ENCODE peak calls at places on chromosome 17, in ten cellular contexts. P is tibial nerve, G is cardiac fibroblast, L is mucosa of descending colon, W is MM.1S, U is stomach, H is AG04450, Q is breast epithelium, X is fibroblast of the aortic adventitia, D is neural crest cell. E is an unnamed sample.

GRCh38 chr17:75006653-75007052 is 5.8 kb upstream of the MRPL58 start:
- DNase-seq in Q (no peak), U (no peak), W (no peak), L (no peak), X (no peak), P (no peak), H (no peak), G (no peak), D (no peak), E (no peak)

GRCh38 chr17:50181155-50181554 is 15.3 kb downstream of the SGCA start:
- DNase-seq in U (no peak), W (no peak), H (no peak), L (no peak), G (no peak), P (no peak), X (no peak), D (no peak), Q (no peak), E (no peak)

GRCh38 chr17:67992541-67993152 is 3.6 kb downstream of the C17orf58 start:
- DNase-seq in D (no peak), U (no peak), W (peak; percentile 19), P (no peak), X (peak; percentile 4), G (no peak), H (no peak), Q (no peak), L (no peak), E (no peak)

GRCh38 chr17:80892900-80893603 is 98.6 kb upstream of the CHMP6 start:
- DNase-seq in U (no peak), D (no peak), Q (no peak), X (peak; percentile 27), H (peak; percentile 13), G (peak; percentile 65), L (no peak), P (no peak), W (no peak), E (no peak)

GRCh38 chr17:142102-142661 is 4.8 kb downstream of the SCGB1C2 start:
- DNase-seq in Q (peak; percentile 16), X (peak; percentile 2), W (no peak), U (peak; percentile 25), D (peak; percentile 5), H (no peak), P (peak; percentile 3), L (peak; percentile 42), G (peak; percentile 35), E (no peak)

GRCh38 chr17:8255499-8255898 is 6.4 kb downstream of the PFAS start:
- DNase-seq in P (no peak), W (no peak), H (no peak), X (no peak), Q (no peak), D (no peak), L (no peak), U (no peak), G (no peak), E (no peak)

GRCh38 chr17:10177131-10177920 is 21.1 kb downstream of the GAS7 start:
- DNase-seq in H (no peak), G (no peak), P (no peak), X (no peak), W (no peak), U (no peak), Q (no peak), D (no peak), L (no peak), E (no peak)

GRCh38 chr17:60065867-60066266 is 12.9 kb downstream of the HEATR6 start:
- DNase-seq in P (no peak), X (no peak), D (no peak), W (no peak), H (no peak), G (no peak), L (no peak), Q (no peak), U (no peak), E (no peak)

GRCh38 chr17:3004150-3004801 is 59.1 kb downstream of the OR1D5 start:
- DNase-seq in Q (peak; percentile 96), P (peak; percentile 95), D (no peak), X (peak; percentile 99), H (peak; percentile 92), G (peak; percentile 97), W (peak; percentile 77), L (peak; percentile 98), U (peak; percentile 100), E (peak; percentile 96)

GRCh38 chr17:78258323-78259229 is 27.1 kb downstream of the TMEM235 start:
- DNase-seq in W (peak; percentile 51), U (peak; percentile 63), G (no peak), X (no peak), Q (no peak), L (peak; percentile 87), D (no peak), P (no peak), H (no peak), E (peak; percentile 48)

GRCh38 chr17:39002991-39003715 is 36.0 kb upstream of the FBXO47 start:
- DNase-seq in U (peak; percentile 42), Q (peak; percentile 65), D (no peak), X (peak; percentile 94), H (no peak), G (peak; percentile 82), W (no peak), P (peak; percentile 89), L (peak; percentile 68), E (peak; percentile 86)

GRCh38 chr17:47305302-47305923 is 18.3 kb upstream of the EFCAB13 start:
- DNase-seq in P (no peak), U (no peak), G (peak; percentile 97), W (no peak), D (no peak), L (no peak), Q (peak; percentile 66), H (peak; percentile 74), X (peak; percentile 95), E (no peak)

GRCh38 chr17:75706042-75706728 is 15.1 kb upstream of the ITGB4 start:
- DNase-seq in W (no peak), U (no peak), G (no peak), Q (no peak), L (no peak), X (no peak), P (no peak), H (no peak), D (no peak), E (no peak)

GRCh38 chr17:44351961-44352921 is 7.1 kb downstream of the GRN start:
- DNase-seq in X (no peak), L (peak; percentile 54), P (no peak), H (no peak), U (no peak), G (no peak), W (no peak), Q (no peak), D (no peak), E (no peak)

GRCh38 chr17:79645022-79645776 is 34.3 kb upstream of the RBFOX3 start:
- DNase-seq in Q (no peak), P (no peak), U (peak; percentile 18), D (no peak), X (no peak), W (no peak), G (no peak), H (no peak), L (no peak), E (peak; percentile 7)

GRCh38 chr17:6161456-6161855 is 91.3 kb downstream of the WSCD1 start:
- DNase-seq in W (peak; percentile 93), U (no peak), Q (no peak), X (no peak), H (no peak), L (no peak), G (no peak), D (no peak), P (no peak), E (no peak)

GRCh38 chr17:18339933-18340332 is 23.4 kb downstream of the SHMT1 start:
- DNase-seq in G (no peak), X (no peak), U (no peak), L (no peak), D (no peak), H (no peak), W (no peak), P (no peak), Q (no peak), E (no peak)
- TF ChIP-seq CTCF in G (no peak), X (no peak), U (no peak), L (no peak), D (no peak), H (no peak), W (no peak), P (no peak), Q (no peak), E (no peak)

GRCh38 chr17:41959336-41960095 is 7.1 kb upstream of the CNP start:
- DNase-seq in Q (no peak), G (peak; percentile 74), P (no peak), L (no peak), X (peak; percentile 73), W (peak; percentile 57), U (no peak), H (peak; percentile 15), D (peak; percentile 43), E (no peak)
- TF ChIP-seq CTCF in Q (no peak), G (peak; percentile 64), P (peak; percentile 26), L (no peak), X (peak; percentile 56), W (peak; percentile 31), U (no peak), H (peak; percentile 64), D (peak; percentile 53), E (no peak)

GRCh38 chr17:76943781-76944213 is 75.6 kb downstream of the MGAT5B start:
- DNase-seq in Q (no peak), U (no peak), L (no peak), D (no peak), G (no peak), X (no peak), P (no peak), H (no peak), W (no peak), E (no peak)

GRCh38 chr17:76943202-76943601 is 75.0 kb downstream of the MGAT5B start:
- DNase-seq in D (no peak), Q (no peak), P (no peak), H (no peak), X (no peak), L (no peak), W (no peak), U (no peak), G (no peak), E (no peak)

GRCh38 chr17:76938009-76938408 is 69.8 kb downstream of the MGAT5B start:
- DNase-seq in U (no peak), G (no peak), D (no peak), X (no peak), P (no peak), Q (no peak), L (no peak), H (no peak), W (no peak), E (no peak)

GRCh38 chr17:76940293-76940692 is 72.1 kb downstream of the MGAT5B start:
- DNase-seq in U (no peak), L (no peak), P (no peak), G (no peak), D (no peak), W (no peak), H (no peak), Q (no peak), X (no peak), E (no peak)

GRCh38 chr17:76940738-76941350 is 72.6 kb downstream of the MGAT5B start:
- DNase-seq in U (no peak), Q (no peak), D (no peak), P (no peak), G (no peak), X (no peak), H (no peak), L (no peak), W (no peak), E (no peak)
- TF ChIP-seq CTCF in U (no peak), Q (no peak), D (no peak), P (no peak), G (peak; percentile 10), X (no peak), H (peak; percentile 12), L (no peak), W (peak; percentile 5), E (no peak)

GRCh38 chr17:41813039-41813680 is 356 bp downstream of the FKBP10 start:
- DNase-seq in H (no peak), P (no peak), D (no peak), G (no peak), X (no peak), L (no peak), Q (no peak), W (no peak), U (no peak), E (no peak)
- TF ChIP-seq CTCF in H (no peak), P (no peak), D (no peak), G (no peak), X (no peak), L (no peak), Q (no peak), W (no peak), U (no peak), E (no peak)

E was measured in uterus.